ENCODE peak calls at places on chromosomes 11 and 22, in seven cellular contexts. B is NCI-H1105 treated with DMSO at 0.1 percent for 48 hours; J is sigmoid colon; Q is GM04504; P is small intestine; A is activated CD4-positive, alpha-beta T cell treated with anti-CD3 and anti-CD28 coated beads for 24 hours; F is MM.1S. W is an unnamed sample.

GRCh38 chr11:94558932-94559331 is 8.2 kb upstream of the PIWIL4 start:
- DNase-seq in P (no peak), B (no peak), F (no peak), J (no peak), A (no peak), Q (no peak), W (no peak)

GRCh38 chr22:40425082-40425481 is 54.7 kb downstream of the SGSM3 start:
- DNase-seq in A (no peak), P (no peak), Q (no peak), J (peak), B (no peak), F (no peak), W (no peak)

GRCh38 chr11:96389604-96390402 is at the start of the genes CCDC82 and JRKL:
- DNase-seq in Q (peak), B (peak), J (peak), F (peak), A (peak), P (peak), W (peak)

GRCh38 chr11:58394195-58394594 is 12.5 kb downstream of the OR5B3 start:
- DNase-seq in J (no peak), Q (peak), P (no peak), B (no peak), A (no peak), F (no peak), W (no peak)

GRCh38 chr11:23840872-23841271 is 656.0 kb upstream of the LUZP2 start:
- DNase-seq in B (no peak), F (no peak), P (no peak), A (no peak), Q (no peak), J (no peak), W (no peak)

GRCh38 chr22:26544489-26544888 is 32.2 kb upstream of the TFIP11 start:
- DNase-seq in Q (no peak), B (no peak), A (no peak), P (no peak), J (no peak), F (no peak), W (no peak)

GRCh38 chr22:29216873-29217666 is 11.4 kb downstream of the EMID1 start:
- DNase-seq in P (no peak), Q (no peak), A (no peak), J (peak), B (no peak), F (no peak), W (peak)

GRCh38 chr22:20466659-20467379 is 28.8 kb downstream of the KLHL22 start:
- DNase-seq in A (no peak), P (no peak), J (no peak), Q (no peak), B (no peak), F (no peak), W (no peak)

GRCh38 chr11:446886-447285 is 3.2 kb upstream of the PTDSS2 start:
- DNase-seq in P (peak), Q (no peak), A (no peak), J (no peak), F (no peak), B (no peak), W (peak)

GRCh38 chr11:68051191-68052136 is 12.6 kb downstream of the TCIRG1 start:
- DNase-seq in P (no peak), F (no peak), Q (no peak), J (peak), A (no peak), B (no peak), W (no peak)

GRCh38 chr11:118200901-118201680 is 23.7 kb downstream of the JAML start:
- DNase-seq in F (no peak), J (no peak), Q (no peak), A (no peak), P (no peak), B (no peak), W (no peak)

GRCh38 chr11:88179966-88180629 is 4.9 kb upstream of the RAB38 start:
- DNase-seq in F (no peak), J (no peak), A (no peak), P (no peak), B (no peak), Q (no peak), W (no peak)

GRCh38 chr11:88484873-88485621 is 147.5 kb upstream of the CTSC start:
- DNase-seq in F (peak), J (no peak), Q (no peak), P (peak), B (peak), A (peak), W (no peak)

GRCh38 chr11:117972589-117973445 is 13.4 kb upstream of the IL10RA start:
- DNase-seq in J (no peak), B (peak), Q (no peak), A (no peak), P (no peak), F (no peak), W (no peak)

GRCh38 chr22:17381237-17381913 is 12.1 kb downstream of the CECR2 start:
- DNase-seq in J (no peak), F (no peak), P (no peak), Q (no peak), B (no peak), A (no peak), W (no peak)

GRCh38 chr11:45834298-45834756 is 12.9 kb upstream of the CRY2 start:
- DNase-seq in A (no peak), B (no peak), Q (no peak), F (no peak), P (no peak), J (no peak), W (peak)

GRCh38 chr11:109796253-109796652 is 296.9 kb upstream of the ZC3H12C start:
- DNase-seq in B (no peak), F (no peak), A (no peak), Q (no peak), J (no peak), P (no peak), W (no peak)

GRCh38 chr22:17592201-17592600 is 28.9 kb downstream of the SLC25A18 start:
- DNase-seq in P (no peak), A (no peak), Q (no peak), B (no peak), F (no peak), J (peak), W (no peak)

GRCh38 chr11:70473186-70473872 is 75.0 kb downstream of the CTTN start:
- DNase-seq in B (no peak), F (no peak), Q (no peak), A (no peak), J (peak), P (no peak), W (no peak)

GRCh38 chr11:73716153-73717056 is 44.5 kb downstream of the RAB6A start:
- DNase-seq in J (no peak), P (no peak), B (no peak), Q (no peak), F (no peak), A (no peak), W (no peak)

GRCh38 chr11:125379565-125380343 is 116.3 kb downstream of the FEZ1 start:
- DNase-seq in Q (no peak), A (no peak), F (no peak), P (no peak), J (no peak), B (no peak), W (no peak)

GRCh38 chr11:43282607-43283440 is 29.0 kb upstream of the API5 start:
- DNase-seq in B (peak), J (no peak), A (peak), F (peak), Q (peak), P (peak), W (no peak)

GRCh38 chr11:12189543-12190235 is 79.3 kb downstream of the MICAL2 start:
- DNase-seq in A (no peak), B (peak), F (no peak), P (no peak), J (no peak), Q (no peak), W (peak)

GRCh38 chr22:32355760-32356159 is 1.9 kb upstream of the RFPL3 start:
- DNase-seq in Q (no peak), F (no peak), J (no peak), P (peak), A (no peak), B (peak), W (no peak)

GRCh38 chr11:112157274-112157766 is 6.6 kb downstream of the IL18 start:
- DNase-seq in A (no peak), F (no peak), J (no peak), Q (peak), B (no peak), P (peak), W (peak)

W was measured in RWPE2.